ENCODE peak calls at places on chromosomes 16 and 17, in ten cellular contexts. O is endothelial cell of umbilical vein, R is PC-3, K is GM23338, E is K562, F is PC-9, P is GM23248, V is HCT116, S is fibroblast of lung, Y is GM12878. G is an unnamed sample.

GRCh38 chr17:75707096-75707720 is 14.1 kb upstream of the ITGB4 start:
- DNase-seq in O (peak; percentile 97), R (peak; percentile 94), K (no peak), E (no peak), F (peak; percentile 93), P (peak; percentile 30), V (peak; percentile 94), S (peak; percentile 28), Y (no peak), G (no peak)

GRCh38 chr17:81685108-81685507 is 1.3 kb downstream of the HGS start:
- DNase-seq in O (peak; percentile 17), R (peak; percentile 88), K (no peak), E (no peak), F (peak; percentile 60), P (peak; percentile 96), V (no peak), S (peak; percentile 28), Y (no peak), G (no peak)

GRCh38 chr16:28820016-28820415 is 2.8 kb upstream of the ATXN2L start:
- DNase-seq in O (no peak), R (no peak), K (no peak), E (no peak), F (no peak), P (no peak), V (no peak), S (no peak), Y (no peak), G (no peak)

GRCh38 chr17:77831497-77832179 is 126.9 kb upstream of the TNRC6C start:
- DNase-seq in O (peak; percentile 28), R (peak; percentile 48), K (no peak), E (no peak), F (no peak), P (peak; percentile 91), V (no peak), S (peak; percentile 34), Y (no peak), G (no peak)

GRCh38 chr16:53968896-53969295 is 264.9 kb downstream of the FTO start:
- DNase-seq in O (no peak), R (no peak), K (no peak), E (no peak), F (no peak), P (peak; percentile 61), V (no peak), S (no peak), Y (no peak), G (no peak)

GRCh38 chr16:47715442-47716054 is 254.4 kb downstream of the PHKB start:
- DNase-seq in O (no peak), R (no peak), K (no peak), E (no peak), F (no peak), P (no peak), V (no peak), S (no peak), Y (no peak), G (no peak)

GRCh38 chr17:44110823-44111633 is 12.4 kb downstream of the HDAC5 start:
- DNase-seq in O (peak; percentile 87), R (peak; percentile 88), K (peak; percentile 95), E (peak; percentile 96), F (peak; percentile 61), P (peak; percentile 95), V (no peak), S (peak; percentile 94), Y (peak; percentile 52), G (peak; percentile 67)

GRCh38 chr17:38604479-38605229 is 1.1 kb downstream of the SRCIN1 start:
- DNase-seq in O (no peak), R (no peak), K (peak; percentile 82), E (peak; percentile 85), F (no peak), P (peak; percentile 34), V (no peak), S (no peak), Y (no peak), G (no peak)

GRCh38 chr17:48998557-48999440 is 1.6 kb downstream of the IGF2BP1 start:
- DNase-seq in O (peak; percentile 57), R (no peak), K (peak; percentile 52), E (peak; percentile 57), F (no peak), P (peak; percentile 13), V (no peak), S (peak; percentile 59), Y (no peak), G (no peak)
- TF ChIP-seq EZH2 in O (no peak), R (no peak), K (no peak), E (no peak), F (no peak), P (no peak), V (no peak), S (peak; percentile 75), Y (no peak), G (no peak)

GRCh38 chr17:15779119-15779518 is 47.0 kb downstream of the TBC1D26 start:
- DNase-seq in O (no peak), R (no peak), K (no peak), E (no peak), F (no peak), P (no peak), V (no peak), S (no peak), Y (no peak), G (no peak)

GRCh38 chr17:15777717-15778116 is 45.6 kb downstream of the TBC1D26 start:
- DNase-seq in O (no peak), R (no peak), K (no peak), E (no peak), F (no peak), P (no peak), V (no peak), S (no peak), Y (no peak), G (no peak)

GRCh38 chr17:15777297-15777696 is 45.2 kb downstream of the TBC1D26 start:
- DNase-seq in O (no peak), R (no peak), K (no peak), E (no peak), F (no peak), P (no peak), V (no peak), S (no peak), Y (no peak), G (no peak)

GRCh38 chr17:15780188-15780587 is 48.1 kb downstream of the TBC1D26 start:
- DNase-seq in O (no peak), R (no peak), K (no peak), E (no peak), F (no peak), P (no peak), V (no peak), S (no peak), Y (no peak), G (no peak)

DNA sequence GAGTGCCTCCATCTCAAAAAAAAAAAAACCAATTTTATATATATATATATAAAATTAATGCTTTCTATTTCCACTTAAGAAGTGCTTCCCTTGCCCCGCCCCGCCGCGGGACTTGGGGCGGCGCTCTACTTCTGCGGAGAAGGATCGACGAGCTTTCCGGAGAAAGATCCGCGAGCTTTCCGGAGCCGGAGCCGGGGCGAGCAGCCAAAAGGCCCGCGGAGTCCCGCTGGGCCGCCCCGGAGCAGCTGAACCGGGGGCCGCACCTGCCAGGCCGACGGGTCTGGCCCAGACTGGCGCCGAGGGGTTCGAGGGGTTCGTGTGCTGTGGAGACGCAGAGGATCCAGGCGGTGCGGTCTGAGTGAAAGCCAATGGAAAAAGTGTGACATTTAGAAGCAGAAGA is 50.7 kb downstream of the TBC1D26 start:
- DNase-seq in O (peak; percentile 36), R (no peak), K (peak; percentile 53), E (no peak), F (no peak), P (peak; percentile 81), V (no peak), S (peak; percentile 55), Y (no peak), G (no peak)
- H3K4me3 ChIP-seq in O (no peak overlapping the region), R (no peak overlapping the region), K (no peak overlapping the region), E (no peak overlapping the region), F (no peak overlapping the region), P (peak overlapping the region; percentile 67), V (no peak overlapping the region), S (peak overlapping the region; percentile 22), Y (no peak overlapping the region), G (no peak overlapping the region)

GRCh38 chr17:36643086-36643685 is 41.8 kb downstream of the MRM1 start:
- DNase-seq in O (no peak), R (no peak), K (no peak), E (no peak), F (no peak), P (no peak), V (no peak), S (no peak), Y (no peak), G (no peak)

GRCh38 chr17:36640836-36641235 is 39.5 kb downstream of the MRM1 start:
- DNase-seq in O (no peak), R (no peak), K (peak; percentile 29), E (no peak), F (no peak), P (no peak), V (no peak), S (no peak), Y (no peak), G (no peak)

GRCh38 chr17:36640346-36640745 is 39.0 kb downstream of the MRM1 start:
- DNase-seq in O (no peak), R (no peak), K (no peak), E (no peak), F (no peak), P (no peak), V (no peak), S (no peak), Y (no peak), G (no peak)

GRCh38 chr17:36641877-36642845 is 40.8 kb downstream of the MRM1 start:
- DNase-seq in O (no peak), R (no peak), K (peak; percentile 69), E (no peak), F (no peak), P (peak; percentile 22), V (no peak), S (no peak), Y (no peak), G (no peak)

GRCh38 chr17:36641331-36641876 is 40.0 kb downstream of the MRM1 start:
- DNase-seq in O (no peak), R (no peak), K (peak; percentile 76), E (no peak), F (no peak), P (no peak), V (no peak), S (no peak), Y (no peak), G (no peak)
- TF ChIP-seq EZH2 in O (no peak), R (no peak), K (peak; percentile 79), E (no peak), F (no peak), P (peak; percentile 84), V (no peak), S (peak; percentile 64), Y (no peak), G (no peak)

GRCh38 chr17:16483021-16483645 is 8.9 kb downstream of the LRRC75A start:
- DNase-seq in O (no peak), R (no peak), K (no peak), E (no peak), F (no peak), P (no peak), V (no peak), S (no peak), Y (no peak), G (no peak)

GRCh38 chr17:16488572-16488997 is 3.4 kb downstream of the LRRC75A start:
- DNase-seq in O (peak; percentile 34), R (no peak), K (peak; percentile 44), E (no peak), F (no peak), P (no peak), V (no peak), S (no peak), Y (no peak), G (no peak)

GRCh38 chr17:16482253-16482652 is 9.7 kb downstream of the LRRC75A start:
- DNase-seq in O (no peak), R (no peak), K (no peak), E (no peak), F (no peak), P (no peak), V (no peak), S (no peak), Y (no peak), G (no peak)

GRCh38 chr17:16484445-16485169 is 7.4 kb downstream of the LRRC75A start:
- DNase-seq in O (peak; percentile 21), R (no peak), K (peak; percentile 40), E (no peak), F (no peak), P (no peak), V (no peak), S (no peak), Y (no peak), G (no peak)

DNA sequence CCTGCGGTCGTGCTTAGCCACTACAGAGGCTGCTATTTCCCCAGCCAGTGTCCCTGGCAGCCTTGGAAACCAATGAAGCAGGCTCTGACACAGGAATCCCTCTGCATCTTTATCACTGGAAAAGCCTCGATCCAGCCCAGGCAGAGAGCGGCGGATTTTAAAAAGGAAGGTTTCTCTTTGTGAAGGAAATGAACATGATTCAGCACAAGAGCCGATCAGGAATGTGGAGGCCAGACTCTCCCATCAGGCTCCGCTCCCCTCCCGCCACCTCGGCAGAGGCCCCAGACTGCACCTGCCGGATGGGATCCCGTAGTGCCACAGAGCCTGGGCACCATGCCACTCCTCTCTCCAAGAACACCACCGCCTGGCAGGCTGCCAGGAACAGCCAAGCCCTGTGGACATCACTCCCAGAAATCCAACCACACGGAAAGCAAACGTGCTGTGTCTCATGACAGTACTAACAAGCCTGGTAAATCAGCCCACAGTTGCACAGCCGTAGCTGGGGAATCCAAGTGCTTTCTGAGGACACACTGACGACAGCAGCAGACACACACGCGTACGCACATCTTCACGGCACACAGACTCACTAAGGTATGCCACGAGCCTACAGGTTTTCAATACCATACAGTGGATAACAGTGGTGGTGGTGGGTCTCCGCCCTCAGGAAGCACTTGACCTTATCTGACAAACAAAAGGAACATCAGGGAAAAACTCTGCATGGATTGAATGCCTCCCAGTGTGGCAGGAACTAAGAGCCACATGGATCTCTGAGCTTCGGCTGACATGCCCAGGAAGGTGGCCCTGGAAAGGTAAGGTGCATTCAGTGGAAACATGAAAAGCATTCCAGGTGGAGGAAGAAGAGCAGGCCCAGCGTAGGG is 5.4 kb downstream of the LRRC75A start:
- DNase-seq in O (peak; percentile 83), R (peak; percentile 96), K (peak; percentile 84), E (no peak), F (no peak), P (peak; percentile 77), V (no peak), S (peak; percentile 59), Y (no peak), G (no peak)
- H3K4me3 ChIP-seq in O (peak overlapping the region; percentile 9), R (peak overlapping the region; percentile 32), K (peak overlapping the region; percentile 21), E (no peak overlapping the region), F (no peak overlapping the region), P (peak overlapping the region; percentile 35), V (no peak overlapping the region), S (no peak overlapping the region), Y (no peak overlapping the region), G (peak overlapping the region; percentile 15)

G was measured in SK-N-MC.